ENCODE peak calls at places on chromosomes 7 and 10, in nine cellular contexts. R is GM23248, B is IMR-90, E is HCT116, D is fibroblast of lung, M is H1, G is DND-41, T is MM.1S, V is mammary epithelial cell. W is an unnamed sample.

GRCh38 chr10:97685395-97685958 is 1.6 kb downstream of the AVPI1 start:
- DNase-seq in M (no peak), B (peak; percentile 58), D (peak; percentile 12), E (peak; percentile 31), V (peak; percentile 58), G (no peak), R (peak; percentile 63), T (no peak), W (peak; percentile 41)

GRCh38 chr10:27542812-27543211 is 38.7 kb downstream of the RAB18 start:
- DNase-seq in B (peak; percentile 68), D (peak; percentile 25), V (peak; percentile 6), G (no peak), T (no peak), R (peak; percentile 75), M (no peak), E (no peak), W (no peak)

GRCh38 chr7:33040803-33041516 is 21.6 kb downstream of the NT5C3A start:
- DNase-seq in G (no peak), B (peak; percentile 36), E (no peak), R (peak; percentile 54), M (no peak), D (no peak), V (peak; percentile 90), T (peak; percentile 96), W (peak; percentile 44)

GRCh38 chr10:131464789-131465188 is 153.3 kb upstream of the TCERG1L start:
- DNase-seq in R (no peak), V (no peak), G (no peak), D (no peak), E (no peak), T (no peak), M (no peak), B (no peak), W (no peak)

GRCh38 chr7:97026705-97027426 is 2.2 kb upstream of the DLX5 start:
- DNase-seq in E (no peak), B (no peak), M (no peak), D (no peak), R (no peak), V (no peak), T (no peak), G (no peak), W (no peak)

GRCh38 chr7:57867884-57868701 is 418.1 kb downstream of the ZNF716 start:
- DNase-seq in G (no peak), V (peak; percentile 7), B (no peak), T (no peak), M (no peak), E (no peak), D (peak; percentile 0), R (peak; percentile 22), W (no peak)

GRCh38 chr7:29612596-29612995 is 49.0 kb downstream of the PRR15 start:
- DNase-seq in G (no peak), B (no peak), M (no peak), E (no peak), V (no peak), T (no peak), R (peak; percentile 94), D (peak; percentile 75), W (no peak)

GRCh38 chr7:42023216-42023724 is 213.7 kb downstream of the GLI3 start:
- DNase-seq in M (no peak), D (no peak), G (no peak), T (no peak), V (no peak), B (no peak), R (no peak), E (no peak), W (no peak)

GRCh38 chr7:156251861-156252260 is 388.7 kb upstream of the RNF32 start:
- DNase-seq in V (no peak), G (no peak), E (no peak), M (no peak), D (no peak), R (no peak), T (no peak), B (no peak), W (no peak)

GRCh38 chr7:11193131-11193867 is 219.6 kb downstream of the PHF14 start:
- DNase-seq in V (peak; percentile 9), M (peak; percentile 31), T (no peak), B (no peak), E (no peak), D (peak; percentile 39), G (no peak), R (peak; percentile 72), W (no peak)

GRCh38 chr10:132977807-132978206 is 35.4 kb upstream of the CFAP46 start:
- DNase-seq in M (no peak), D (no peak), V (no peak), E (no peak), G (no peak), T (no peak), B (no peak), R (no peak), W (no peak)

GRCh38 chr7:1942704-1943294 is 272.7 kb downstream of the ELFN1 start:
- DNase-seq in M (no peak), R (no peak), V (no peak), D (no peak), T (no peak), E (no peak), B (no peak), G (no peak), W (no peak)

GRCh38 chr7:1942026-1942703 is 272.1 kb downstream of the ELFN1 start:
- DNase-seq in D (no peak), M (no peak), E (no peak), R (no peak), V (no peak), B (no peak), T (no peak), G (no peak), W (no peak)

GRCh38 chr7:1944619-1945210 is 274.6 kb downstream of the ELFN1 start:
- DNase-seq in B (no peak), D (no peak), V (no peak), E (no peak), G (no peak), T (no peak), M (no peak), R (no peak), W (no peak)

GRCh38 chr7:1943933-1944618 is 274.0 kb downstream of the ELFN1 start:
- DNase-seq in V (no peak), G (peak; percentile 23), D (no peak), M (no peak), R (no peak), E (no peak), B (no peak), T (no peak), W (no peak)

DNA sequence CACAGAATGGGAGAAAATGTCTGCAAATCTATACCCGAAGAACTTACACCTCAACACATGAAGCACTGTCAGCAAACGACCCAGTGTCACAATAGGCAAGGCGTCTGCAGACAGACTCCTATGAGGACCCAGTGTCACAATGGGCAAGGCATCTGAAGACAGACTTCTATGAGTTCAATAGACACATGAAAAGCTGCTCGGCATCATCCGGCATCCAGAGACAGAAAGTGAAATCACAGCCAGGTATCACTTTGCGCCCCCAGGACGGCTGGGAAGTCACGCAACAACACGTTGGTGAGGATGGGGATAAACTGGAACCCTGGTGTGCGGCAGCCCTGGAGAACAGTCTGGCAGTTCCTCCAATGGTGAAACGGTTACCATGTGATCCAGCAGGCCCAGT is 273.2 kb downstream of the ELFN1 start:
- DNase-seq in M (no peak), R (no peak), B (no peak), E (no peak), D (no peak), V (no peak), T (no peak), G (no peak), W (no peak)
- H4K20me1 ChIP-seq in M (no peaks in the 10 kb centered on the region), R (no peaks in the 10 kb centered on the region), B (no peaks in the 10 kb centered on the region), E (no peaks in the 10 kb centered on the region), D (no peaks in the 10 kb centered on the region), V (no peaks in the 10 kb centered on the region), T (no peaks in the 10 kb centered on the region), G (peaks cover 25% of the 10 kb centered on the region), W (no peaks in the 10 kb centered on the region)

DNA sequence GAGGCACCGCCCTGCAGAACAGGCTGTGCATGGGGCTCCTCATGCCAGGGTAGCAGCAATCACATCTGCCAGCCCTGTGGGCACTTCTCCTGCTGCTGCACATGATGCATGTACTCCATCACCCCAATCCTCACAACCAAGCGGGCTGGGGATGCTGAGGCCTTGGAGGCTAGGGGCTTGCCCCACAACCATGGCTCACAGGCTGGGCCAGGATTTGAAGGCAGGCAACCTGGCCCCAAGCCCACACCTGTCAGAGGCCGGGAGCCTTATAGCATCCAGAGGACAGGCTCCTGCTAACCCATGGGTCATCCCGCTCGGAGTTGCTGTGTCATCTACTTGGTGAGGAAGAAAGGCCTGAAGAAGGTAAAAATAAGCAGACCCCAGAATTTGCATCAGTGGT is 2.2 kb downstream of the POLM start:
- DNase-seq in B (no peak), R (no peak), V (no peak), T (no peak), G (no peak), D (no peak), E (no peak), M (no peak), W (no peak)
- H3K9ac ChIP-seq in B (no peak overlapping the region), R (no peak overlapping the region), V (no peak overlapping the region), T (no peak overlapping the region), G (peak overlapping the region; percentile 75), D (no peak overlapping the region), E (no peak overlapping the region), M (no peak overlapping the region), W (no peak overlapping the region)

GRCh38 chr10:43855667-43856210 is 207.1 kb upstream of the ZNF32 start:
- DNase-seq in R (no peak), V (no peak), M (no peak), D (no peak), T (no peak), B (no peak), E (no peak), G (no peak), W (no peak)

GRCh38 chr10:43852644-43853214 is 204.0 kb upstream of the ZNF32 start:
- DNase-seq in M (no peak), D (no peak), R (no peak), B (no peak), G (no peak), V (no peak), E (no peak), T (no peak), W (no peak)

GRCh38 chr10:43852141-43852540 is 203.5 kb upstream of the ZNF32 start:
- DNase-seq in M (no peak), B (no peak), E (no peak), G (no peak), R (no peak), V (no peak), D (no peak), T (no peak), W (no peak)

GRCh38 chr10:43853369-43853768 is 204.7 kb upstream of the ZNF32 start:
- DNase-seq in R (no peak), V (no peak), G (no peak), E (no peak), B (no peak), T (no peak), M (no peak), D (no peak), W (no peak)

GRCh38 chr10:43854042-43854441 is 205.4 kb upstream of the ZNF32 start:
- DNase-seq in R (peak; percentile 76), T (no peak), E (peak; percentile 35), M (no peak), G (no peak), B (peak; percentile 22), D (peak; percentile 77), V (peak; percentile 50), W (peak; percentile 30)
- H3K27ac ChIP-seq in R (no peak overlapping the region), T (no peak overlapping the region), E (no peak overlapping the region), M (no peak overlapping the region), G (no peak overlapping the region), B (no peak overlapping the region), D (no peak overlapping the region), V (no peak overlapping the region), W (no peak overlapping the region)

GRCh38 chr10:77896058-77896457 is 30.5 kb downstream of the DLG5 start:
- DNase-seq in R (no peak), E (no peak), M (no peak), G (no peak), V (no peak), T (no peak), B (no peak), D (no peak), W (no peak)
- H4K20me1 ChIP-seq in R (peaks cover 5% of the 10 kb centered on the region), E (no peaks in the 10 kb centered on the region), M (peaks cover 2% of the 10 kb centered on the region), G (peaks cover 58% of the 10 kb centered on the region), V (no peaks in the 10 kb centered on the region), T (no peaks in the 10 kb centered on the region), B (peaks cover 82% of the 10 kb centered on the region), D (peaks cover 4% of the 10 kb centered on the region), W (peaks cover 7% of the 10 kb centered on the region)

W was measured in keratinocyte.